ENCODE peak calls at places on chromosome 5, in ten cellular contexts. O is endothelial cell of umbilical vein, B is H1, X is body of pancreas, F is ovary, Y is adrenal gland, N is HepG2, I is A549, H is stomach, T is IMR-90. R is an unnamed sample.

GRCh38 chr5:169641253-169641652 is 4.2 kb downstream of the DOCK2 start:
- DNase-seq in H (no peak), N (no peak), F (no peak), B (no peak), Y (no peak), I (no peak), O (peak; percentile 32), X (no peak), T (peak; percentile 36), R (no peak)

GRCh38 chr5:132674671-132675506 is 1.1 kb downstream of the IL4 start:
- DNase-seq in B (no peak), N (peak; percentile 24), F (no peak), H (no peak), T (peak; percentile 98), I (peak; percentile 31), O (peak; percentile 76), Y (no peak), X (peak; percentile 50), R (peak; percentile 66)

GRCh38 chr5:911601-912000 is 18.9 kb downstream of the TRIP13 start:
- DNase-seq in B (no peak), O (peak; percentile 23), H (no peak), X (no peak), T (peak; percentile 64), F (peak; percentile 8), I (no peak), N (no peak), Y (peak; percentile 47), R (no peak)

GRCh38 chr5:168947212-168947868 is 353.6 kb downstream of the SLIT3 start:
- DNase-seq in N (peak; percentile 36), I (peak; percentile 60), Y (peak; percentile 65), T (peak; percentile 13), F (peak; percentile 27), B (peak; percentile 19), H (peak; percentile 59), X (peak; percentile 35), O (peak; percentile 24), R (peak; percentile 51)

GRCh38 chr5:143582869-143583268 is 179.4 kb upstream of the NR3C1 start:
- DNase-seq in T (peak; percentile 83), B (no peak), I (no peak), X (no peak), N (no peak), F (no peak), O (no peak), Y (no peak), H (no peak), R (no peak)

GRCh38 chr5:177382423-177383029 is 1.7 kb upstream of the SLC34A1 start:
- DNase-seq in O (peak; percentile 37), Y (peak; percentile 51), N (no peak), T (peak; percentile 18), X (peak; percentile 74), F (no peak), B (no peak), H (peak; percentile 71), I (no peak), R (no peak)

GRCh38 chr5:79464695-79465332 is 49.1 kb downstream of the HOMER1 start:
- DNase-seq in B (no peak), Y (no peak), X (no peak), F (no peak), I (peak; percentile 44), N (no peak), H (no peak), O (peak; percentile 38), T (peak; percentile 53), R (peak; percentile 15)

GRCh38 chr5:67215592-67216471 is 19.2 kb upstream of the CD180 start:
- DNase-seq in O (peak; percentile 88), I (no peak), F (peak; percentile 32), X (peak; percentile 85), H (peak; percentile 87), N (peak; percentile 71), T (peak; percentile 13), Y (peak; percentile 81), B (no peak), R (peak; percentile 61)

GRCh38 chr5:143557061-143557818 is 153.8 kb upstream of the NR3C1 start:
- DNase-seq in Y (no peak), T (peak; percentile 94), H (no peak), I (no peak), N (no peak), B (no peak), O (no peak), X (no peak), F (no peak), R (no peak)

GRCh38 chr5:170154744-170155143 is 49.0 kb downstream of the FOXI1 start:
- DNase-seq in I (no peak), H (no peak), Y (no peak), T (no peak), F (no peak), B (no peak), X (no peak), O (no peak), N (no peak), R (no peak)

GRCh38 chr5:135193213-135194125 is 159.4 kb upstream of the PITX1 start:
- DNase-seq in T (peak; percentile 89), N (no peak), B (no peak), X (no peak), Y (no peak), F (no peak), I (no peak), H (no peak), O (peak; percentile 80), R (no peak)

GRCh38 chr5:135189024-135189423 is 155.0 kb upstream of the PITX1 start:
- DNase-seq in O (no peak), I (no peak), H (no peak), N (no peak), Y (no peak), T (no peak), B (no peak), F (no peak), X (no peak), R (no peak)

GRCh38 chr5:135192351-135192750 is 158.3 kb upstream of the PITX1 start:
- DNase-seq in O (no peak), T (no peak), X (no peak), I (no peak), B (no peak), F (no peak), H (no peak), N (no peak), Y (no peak), R (no peak)

GRCh38 chr5:135190345-135191083 is 156.5 kb upstream of the PITX1 start:
- DNase-seq in N (no peak), I (no peak), Y (no peak), H (no peak), F (no peak), X (no peak), B (no peak), T (no peak), O (no peak), R (no peak)

GRCh38 chr5:135191084-135191826 is 157.2 kb upstream of the PITX1 start:
- DNase-seq in B (peak; percentile 78), Y (peak; percentile 80), X (peak; percentile 72), H (peak; percentile 82), I (peak; percentile 62), N (peak; percentile 68), O (peak; percentile 73), F (peak; percentile 69), T (peak; percentile 68), R (peak; percentile 77)
- TF ChIP-seq POLR2A in B (no peak), Y (no peak), X (no peak), H (no peak), I (no peak), N (no peak), O (no peak), F (no peak), T (no peak), R (no peak)

GRCh38 chr5:154164182-154164581 is 26.4 kb upstream of the GALNT10 start:
- DNase-seq in O (no peak), B (no peak), N (no peak), H (no peak), Y (no peak), X (no peak), F (no peak), T (no peak), I (no peak), R (no peak)
- TF ChIP-seq POLR2A in O (no peak), B (no peak), N (no peak), H (no peak), Y (no peak), X (no peak), F (no peak), T (no peak), I (no peak), R (no peak)

GRCh38 chr5:44565360-44565759 is 176.1 kb upstream of the FGF10 start:
- DNase-seq in X (no peak), Y (no peak), F (no peak), T (no peak), N (no peak), I (no peak), H (no peak), O (no peak), B (no peak), R (no peak)

GRCh38 chr5:44568519-44568918 is 179.3 kb upstream of the FGF10 start:
- DNase-seq in B (no peak), N (no peak), O (no peak), I (no peak), T (no peak), Y (no peak), F (no peak), H (no peak), X (no peak), R (no peak)

GRCh38 chr5:44565872-44566271 is 176.7 kb upstream of the FGF10 start:
- DNase-seq in F (no peak), H (no peak), X (no peak), T (no peak), I (no peak), B (no peak), Y (no peak), N (no peak), O (no peak), R (no peak)
- TF ChIP-seq POLR2A in F (no peak), H (no peak), X (no peak), T (no peak), I (no peak), B (no peak), Y (no peak), N (no peak), O (no peak), R (no peak)

GRCh38 chr5:118044169-118044568 is 944.2 kb downstream of the DTWD2 start:
- DNase-seq in F (no peak), N (no peak), X (no peak), H (no peak), T (no peak), B (no peak), I (no peak), Y (no peak), O (no peak), R (no peak)

GRCh38 chr5:118040496-118040895 is 947.9 kb downstream of the DTWD2 start:
- DNase-seq in X (no peak), I (no peak), N (no peak), T (no peak), B (no peak), H (no peak), F (no peak), O (no peak), Y (no peak), R (no peak)

GRCh38 chr5:118042076-118042475 is 946.3 kb downstream of the DTWD2 start:
- DNase-seq in N (no peak), O (no peak), I (no peak), B (no peak), T (no peak), F (no peak), Y (no peak), X (no peak), H (no peak), R (no peak)

DNA sequence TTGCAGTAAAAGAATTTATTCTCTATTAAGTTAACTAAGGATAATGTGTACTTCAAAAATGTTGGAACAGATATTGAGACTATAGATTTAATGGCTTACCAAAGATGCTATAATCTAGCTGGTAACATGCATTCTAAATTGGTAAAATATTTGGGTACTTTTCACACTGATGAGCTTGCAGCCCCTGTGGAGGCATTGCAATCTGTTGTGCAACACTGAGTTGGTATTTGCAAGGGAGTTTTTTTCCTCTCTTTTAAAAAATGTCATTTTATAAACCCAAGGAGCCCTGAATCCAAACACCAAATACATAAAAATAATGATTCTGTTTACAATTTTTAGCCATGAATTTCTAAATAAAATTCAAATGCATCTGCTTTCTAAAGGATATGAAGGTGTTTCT is 944.8 kb downstream of the DTWD2 start:
- DNase-seq in B (no peak), T (no peak), H (no peak), O (no peak), N (no peak), Y (no peak), F (no peak), X (no peak), I (no peak), R (no peak)
- TF ChIP-seq POLR2A in B (no peak), T (no peak), H (no peak), O (no peak), N (no peak), Y (no peak), F (no peak), X (no peak), I (no peak), R (no peak)

R was measured in GM12891.